ENCODE peak calls at places on chromosome 13, in seven cellular contexts. One of them, this sample, is unnamed.

GRCh38 chr13:95956589-95957148 is 96.5 kb downstream of the UGGT2 start:
- DNase-seq in NCI-H524 treated with DMSO at 0.1 percent for 48 hours: no peak
- DNase-seq in mammary epithelial cell: peak; percentile 47
- DNase-seq in HT1080: peak; percentile 30
- DNase-seq in caudate nucleus: no peak
- DNase-seq in GM12865: peak; percentile 19
- DNase-seq in activated CD4-positive, alpha-beta T cell treated with anti-CD3 and anti-CD28 coated beads, Interleukin-2, amount 50 U/mL, for 1 hour: no peak
- DNase-seq in this sample: no peak

GRCh38 chr13:32940601-32941000 is 75.6 kb upstream of the KL start:
- DNase-seq in mammary epithelial cell: no peak
- DNase-seq in NCI-H524 treated with DMSO at 0.1 percent for 48 hours: no peak
- DNase-seq in HT1080: peak; percentile 28
- DNase-seq in caudate nucleus: no peak
- DNase-seq in activated CD4-positive, alpha-beta T cell treated with anti-CD3 and anti-CD28 coated beads, Interleukin-2, amount 50 U/mL, for 1 hour: no peak
- DNase-seq in GM12865: peak; percentile 39
- DNase-seq in this sample: peak; percentile 4

GRCh38 chr13:23618341-23618740 is 48.1 kb downstream of the TNFRSF19 start:
- DNase-seq in HT1080: peak; percentile 91
- DNase-seq in GM12865: no peak
- DNase-seq in mammary epithelial cell: peak; percentile 96
- DNase-seq in activated CD4-positive, alpha-beta T cell treated with anti-CD3 and anti-CD28 coated beads, Interleukin-2, amount 50 U/mL, for 1 hour: no peak
- DNase-seq in NCI-H524 treated with DMSO at 0.1 percent for 48 hours: no peak
- DNase-seq in caudate nucleus: no peak
- DNase-seq in this sample: no peak

GRCh38 chr13:38042771-38043170 is 173.2 kb upstream of the TRPC4 start:
- DNase-seq in GM12865: no peak
- DNase-seq in HT1080: no peak
- DNase-seq in activated CD4-positive, alpha-beta T cell treated with anti-CD3 and anti-CD28 coated beads, Interleukin-2, amount 50 U/mL, for 1 hour: no peak
- DNase-seq in NCI-H524 treated with DMSO at 0.1 percent for 48 hours: no peak
- DNase-seq in mammary epithelial cell: no peak
- DNase-seq in caudate nucleus: no peak
- DNase-seq in this sample: no peak

GRCh38 chr13:44819762-44820161 is 169.5 kb downstream of the NUFIP1 start:
- DNase-seq in NCI-H524 treated with DMSO at 0.1 percent for 48 hours: no peak
- DNase-seq in caudate nucleus: no peak
- DNase-seq in activated CD4-positive, alpha-beta T cell treated with anti-CD3 and anti-CD28 coated beads, Interleukin-2, amount 50 U/mL, for 1 hour: no peak
- DNase-seq in mammary epithelial cell: no peak
- DNase-seq in HT1080: no peak
- DNase-seq in GM12865: no peak
- DNase-seq in this sample: no peak

GRCh38 chr13:49517461-49517860 is 21.7 kb downstream of the PHF11 start:
- DNase-seq in activated CD4-positive, alpha-beta T cell treated with anti-CD3 and anti-CD28 coated beads, Interleukin-2, amount 50 U/mL, for 1 hour: no peak
- DNase-seq in GM12865: peak; percentile 10
- DNase-seq in mammary epithelial cell: no peak
- DNase-seq in HT1080: no peak
- DNase-seq in caudate nucleus: peak; percentile 11
- DNase-seq in NCI-H524 treated with DMSO at 0.1 percent for 48 hours: no peak
- DNase-seq in this sample: no peak

GRCh38 chr13:106473174-106473573 is 62.3 kb downstream of the EFNB2 start:
- DNase-seq in caudate nucleus: no peak
- DNase-seq in HT1080: no peak
- DNase-seq in NCI-H524 treated with DMSO at 0.1 percent for 48 hours: no peak
- DNase-seq in mammary epithelial cell: no peak
- DNase-seq in GM12865: no peak
- DNase-seq in activated CD4-positive, alpha-beta T cell treated with anti-CD3 and anti-CD28 coated beads, Interleukin-2, amount 50 U/mL, for 1 hour: no peak
- DNase-seq in this sample: no peak

GRCh38 chr13:109271991-109272454 is 514.4 kb downstream of the IRS2 start:
- DNase-seq in caudate nucleus: no peak
- DNase-seq in activated CD4-positive, alpha-beta T cell treated with anti-CD3 and anti-CD28 coated beads, Interleukin-2, amount 50 U/mL, for 1 hour: no peak
- DNase-seq in mammary epithelial cell: peak; percentile 72
- DNase-seq in HT1080: peak; percentile 61
- DNase-seq in GM12865: no peak
- DNase-seq in NCI-H524 treated with DMSO at 0.1 percent for 48 hours: peak; percentile 52
- DNase-seq in this sample: no peak

GRCh38 chr13:33355470-33355869 is 69.9 kb upstream of the STARD13 start:
- DNase-seq in GM12865: no peak
- DNase-seq in caudate nucleus: no peak
- DNase-seq in mammary epithelial cell: no peak
- DNase-seq in activated CD4-positive, alpha-beta T cell treated with anti-CD3 and anti-CD28 coated beads, Interleukin-2, amount 50 U/mL, for 1 hour: no peak
- DNase-seq in NCI-H524 treated with DMSO at 0.1 percent for 48 hours: no peak
- DNase-seq in HT1080: no peak
- DNase-seq in this sample: no peak

GRCh38 chr13:85806553-85807175 is 7.4 kb upstream of the SLITRK6 start:
- DNase-seq in mammary epithelial cell: peak; percentile 21
- DNase-seq in caudate nucleus: no peak
- DNase-seq in GM12865: peak; percentile 41
- DNase-seq in NCI-H524 treated with DMSO at 0.1 percent for 48 hours: no peak
- DNase-seq in activated CD4-positive, alpha-beta T cell treated with anti-CD3 and anti-CD28 coated beads, Interleukin-2, amount 50 U/mL, for 1 hour: no peak
- DNase-seq in HT1080: peak; percentile 34
- DNase-seq in this sample: peak; percentile 4

GRCh38 chr13:100674363-100674847 is at the start of gene TMTC4:
- DNase-seq in mammary epithelial cell: no peak
- DNase-seq in HT1080: peak; percentile 11
- DNase-seq in GM12865: no peak
- DNase-seq in NCI-H524 treated with DMSO at 0.1 percent for 48 hours: no peak
- DNase-seq in caudate nucleus: no peak
- DNase-seq in activated CD4-positive, alpha-beta T cell treated with anti-CD3 and anti-CD28 coated beads, Interleukin-2, amount 50 U/mL, for 1 hour: no peak
- DNase-seq in this sample: no peak

GRCh38 chr13:44437356-44438233 is 64.0 kb downstream of the SERP2 start:
- DNase-seq in mammary epithelial cell: peak; percentile 48
- DNase-seq in HT1080: peak; percentile 71
- DNase-seq in NCI-H524 treated with DMSO at 0.1 percent for 48 hours: no peak
- DNase-seq in caudate nucleus: no peak
- DNase-seq in activated CD4-positive, alpha-beta T cell treated with anti-CD3 and anti-CD28 coated beads, Interleukin-2, amount 50 U/mL, for 1 hour: no peak
- DNase-seq in GM12865: peak; percentile 44
- DNase-seq in this sample: peak; percentile 14

GRCh38 chr13:25406377-25406776 is 34.6 kb downstream of the ATP8A2 start:
- DNase-seq in HT1080: no peak
- DNase-seq in activated CD4-positive, alpha-beta T cell treated with anti-CD3 and anti-CD28 coated beads, Interleukin-2, amount 50 U/mL, for 1 hour: no peak
- DNase-seq in mammary epithelial cell: peak; percentile 8
- DNase-seq in caudate nucleus: no peak
- DNase-seq in NCI-H524 treated with DMSO at 0.1 percent for 48 hours: no peak
- DNase-seq in GM12865: no peak
- DNase-seq in this sample: no peak